ENCODE peak calls at places on chromosomes 5 and 9, in four cellular contexts. G is cardiac fibroblast, Z is epithelial cell of esophagus, C is heart right ventricle. Y is an unnamed sample.
A peak's percentile ranks its signal among the peaks of the same experiment; 100 is the strongest.

GRCh38 chr5:39231705-39232525 is 12.6 kb upstream of the FYB1 start:
- DNase-seq in G (peak; percentile 69), Z (peak; percentile 83), C (no peak), Y (no peak)

GRCh38 chr5:109218767-109219166 is 191.0 kb downstream of the PJA2 start:
- DNase-seq in G (no peak), Z (no peak), C (no peak), Y (no peak)

GRCh38 chr5:52743970-52744369 is 43.7 kb upstream of the ITGA1 start:
- DNase-seq in G (peak; percentile 59), Z (peak; percentile 6), C (no peak), Y (no peak)

GRCh38 chr5:24681106-24681505 is 36.3 kb upstream of the CDH10 start:
- DNase-seq in G (no peak), Z (no peak), C (no peak), Y (no peak)

GRCh38 chr5:53480474-53481353 is at the start of gene FST:
- DNase-seq in G (peak; percentile 48), Z (no peak), C (peak; percentile 28), Y (no peak)

GRCh38 chr5:179295778-179296149 is 49.5 kb downstream of the ADAMTS2 start:
- DNase-seq in G (no peak), Z (no peak), C (no peak), Y (peak; percentile 37)

GRCh38 chr9:14061921-14062320 is 252.0 kb downstream of the NFIB start:
- DNase-seq in G (no peak), Z (no peak), C (no peak), Y (no peak)

GRCh38 chr5:122759740-122760139 is 15.1 kb upstream of the SNX2 start:
- DNase-seq in G (no peak), Z (no peak), C (no peak), Y (no peak)

GRCh38 chr9:74729129-74729710 is 158.5 kb downstream of the TRPM6 start:
- DNase-seq in G (no peak), Z (no peak), C (no peak), Y (no peak)

GRCh38 chr5:82641362-82641988 is 363.3 kb upstream of the RPS23 start:
- DNase-seq in G (peak; percentile 93), Z (peak; percentile 87), C (no peak), Y (peak; percentile 47)

GRCh38 chr5:54480296-54480695 is 24.8 kb downstream of the HSPB3 start:
- DNase-seq in G (no peak), Z (peak; percentile 50), C (no peak), Y (no peak)

GRCh38 chr5:94192658-94193391 is 425.6 kb downstream of the KIAA0825 start:
- DNase-seq in G (no peak), Z (no peak), C (no peak), Y (no peak)

GRCh38 chr9:104586496-104587180 is 12.6 kb downstream of the OR13C5 start:
- DNase-seq in G (peak; percentile 54), Z (no peak), C (no peak), Y (no peak)

GRCh38 chr9:129483467-129484324 is 137.2 kb downstream of the C9orf50 start:
- DNase-seq in G (peak; percentile 97), Z (peak; percentile 91), C (peak; percentile 83), Y (peak; percentile 72)

GRCh38 chr9:129021091-129021490 is 7.0 kb downstream of the SH3GLB2 start:
- DNase-seq in G (no peak), Z (no peak), C (no peak), Y (peak; percentile 64)

GRCh38 chr5:68409259-68409658 is 193.7 kb downstream of the PIK3R1 start:
- DNase-seq in G (peak; percentile 78), Z (peak; percentile 91), C (no peak), Y (no peak)

GRCh38 chr5:71011194-71011792 is 13.8 kb downstream of the NAIP start:
- DNase-seq in G (no peak), Z (no peak), C (no peak), Y (no peak)

GRCh38 chr5:351084-351910 is 29.8 kb downstream of the AHRR start:
- DNase-seq in G (no peak), Z (no peak), C (no peak), Y (no peak)

GRCh38 chr5:83718195-83718825 is 2.3 kb downstream of the HAPLN1 start:
- DNase-seq in G (peak; percentile 80), Z (peak; percentile 69), C (no peak), Y (no peak)

GRCh38 chr9:10396641-10397040 is 216.2 kb downstream of the PTPRD start:
- DNase-seq in G (no peak), Z (no peak), C (no peak), Y (no peak)

GRCh38 chr9:96618209-96619108 is 1.2 kb downstream of the CDC14B start:
- DNase-seq in G (peak; percentile 58), Z (peak; percentile 71), C (peak; percentile 45), Y (peak; percentile 59)

GRCh38 chr9:129676970-129677369 is 11.5 kb downstream of the PRRX2 start:
- DNase-seq in G (peak; percentile 53), Z (no peak), C (no peak), Y (no peak)

GRCh38 chr9:5089737-5090136 is 95.7 kb downstream of the INSL6 start:
- DNase-seq in G (no peak), Z (peak; percentile 7), C (no peak), Y (no peak)

GRCh38 chr9:13113201-13113600 is 166.3 kb downstream of the MPDZ start:
- DNase-seq in G (peak; percentile 57), Z (peak; percentile 24), C (no peak), Y (no peak)

GRCh38 chr9:9560382-9561035 is 1052.3 kb downstream of the PTPRD start:
- DNase-seq in G (no peak), Z (no peak), C (no peak), Y (no peak)

GRCh38 chr5:166083183-166083959 is 2208.1 kb upstream of the WWC1 start:
- DNase-seq in G (no peak), Z (no peak), C (no peak), Y (no peak)

GRCh38 chr9:93059960-93060591 is 1.6 kb downstream of the SUSD3 start:
- DNase-seq in G (no peak), Z (no peak), C (no peak), Y (no peak)

GRCh38 chr9:88808019-88808656 is 183.1 kb upstream of the S1PR3 start:
- DNase-seq in G (peak; percentile 68), Z (no peak), C (no peak), Y (no peak)

GRCh38 chr9:90441814-90442213 is 200.8 kb downstream of the DIRAS2 start:
- DNase-seq in G (no peak), Z (peak; percentile 22), C (no peak), Y (no peak)
- H3K4me3 ChIP-seq in G (no peak overlapping the region), Z (no peak overlapping the region), C (no peak overlapping the region), Y (no peak overlapping the region)

GRCh38 chr9:846852-847251 is 5.4 kb downstream of the DMRT1 start:
- DNase-seq in G (no peak), Z (peak; percentile 69), C (no peak), Y (no peak)

GRCh38 chr9:847505-847904 is 6.0 kb downstream of the DMRT1 start:
- DNase-seq in G (no peak), Z (no peak), C (no peak), Y (no peak)

GRCh38 chr9:840343-840742 is 1.2 kb upstream of the DMRT1 start:
- DNase-seq in G (no peak), Z (no peak), C (no peak), Y (no peak)

GRCh38 chr9:842918-843468 is 1.5 kb downstream of the DMRT1 start:
- DNase-seq in G (no peak), Z (no peak), C (no peak), Y (no peak)

GRCh38 chr9:841371-842209 is at the start of gene DMRT1:
- DNase-seq in G (no peak), Z (peak; percentile 17), C (no peak), Y (no peak)
- H3K4me3 ChIP-seq in G (no peak within 1 kb of the TSS), Z (no peak within 1 kb of the TSS), C (no peak within 1 kb of the TSS), Y (no peak within 1 kb of the TSS)

GRCh38 chr9:37290366-37290765 is 132.1 kb upstream of the GRHPR start:
- DNase-seq in G (no peak), Z (no peak), C (no peak), Y (no peak)

GRCh38 chr9:37289631-37290030 is 132.9 kb upstream of the GRHPR start:
- DNase-seq in G (no peak), Z (no peak), C (no peak), Y (no peak)

GRCh38 chr9:37293664-37294524 is 128.6 kb upstream of the GRHPR start:
- DNase-seq in G (peak; percentile 71), Z (peak; percentile 30), C (no peak), Y (no peak)

GRCh38 chr9:37292896-37293295 is 129.6 kb upstream of the GRHPR start:
- DNase-seq in G (no peak), Z (peak; percentile 49), C (no peak), Y (no peak)

GRCh38 chr9:37290881-37291485 is 131.5 kb upstream of the GRHPR start:
- DNase-seq in G (peak; percentile 93), Z (peak; percentile 86), C (no peak), Y (no peak)
- H3K4me3 ChIP-seq in G (peak overlapping the region; percentile 27), Z (no peak overlapping the region), C (no peak overlapping the region), Y (no peak overlapping the region)

DNA sequence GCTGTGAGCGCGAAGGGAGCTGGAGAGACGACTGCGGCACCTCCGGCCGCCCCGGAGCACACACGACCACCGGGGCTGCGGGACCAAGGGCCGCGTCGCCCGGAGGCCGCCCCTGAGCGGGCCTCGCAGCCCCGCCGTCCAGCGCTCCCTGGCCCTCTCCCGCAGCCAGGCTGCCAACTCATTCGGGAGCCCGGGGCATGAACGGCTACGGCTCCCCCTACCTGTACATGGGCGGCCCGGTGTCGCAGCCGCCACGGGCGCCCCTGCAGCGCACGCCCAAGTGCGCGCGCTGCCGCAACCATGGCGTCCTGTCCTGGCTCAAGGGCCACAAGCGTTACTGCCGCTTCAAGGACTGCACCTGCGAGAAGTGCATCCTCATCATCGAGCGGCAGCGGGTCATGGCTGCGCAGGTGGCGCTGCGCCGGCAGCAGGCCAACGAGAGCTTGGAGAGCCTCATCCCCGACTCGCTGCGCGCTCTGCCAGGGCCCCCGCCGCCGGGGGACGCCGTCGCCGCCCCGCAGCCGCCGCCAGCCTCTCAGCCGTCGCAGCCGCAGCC is 428 bp downstream of the DMRT3 start:
- DNase-seq in G (no peak), Z (peak; percentile 38), C (no peak), Y (no peak)
- H3K4me3 ChIP-seq in G (no peak overlapping the region), Z (peak overlapping the region; percentile 24), C (no peak overlapping the region), Y (peak overlapping the region; percentile 5)

GRCh38 chr9:91207481-91207888 is 154.2 kb downstream of the AUH start:
- DNase-seq in G (peak; percentile 51), Z (no peak), C (no peak), Y (no peak)
- H3K4me3 ChIP-seq in G (no peak overlapping the region), Z (no peak overlapping the region), C (no peak overlapping the region), Y (peak overlapping the region; percentile 1)